ENCODE peak calls at places on chromosomes 5 and 9, in six cellular contexts. R is tibial artery, L is pancreas, O is left ventricle myocardium inferior, S is heart right ventricle, Q is Panc1. H is an unnamed sample.

GRCh38 chr5:37029436-37029835 is 152.9 kb downstream of the NIPBL start:
- DNase-seq in S (no peak), R (no peak), O (no peak), Q (no peak), L (no peak), H (no peak)

GRCh38 chr5:53253421-53253871 is 143.9 kb upstream of the MOCS2 start:
- DNase-seq in L (no peak), R (no peak), Q (no peak), S (no peak), O (no peak), H (no peak)

GRCh38 chr5:106017243-106017857 is 1653.4 kb downstream of the EFNA5 start:
- DNase-seq in Q (no peak), L (no peak), R (no peak), O (no peak), S (no peak), H (no peak)

GRCh38 chr5:178265746-178266145 is 33.1 kb upstream of the PHYKPL start:
- DNase-seq in S (no peak), L (peak; percentile 37), Q (no peak), O (no peak), R (no peak), H (no peak)

GRCh38 chr9:99231708-99232107 is 9.6 kb downstream of the SEC61B start:
- DNase-seq in S (no peak), L (no peak), O (no peak), R (no peak), Q (no peak), H (no peak)

GRCh38 chr5:60886158-60886557 is 42.1 kb upstream of the ELOVL7 start:
- DNase-seq in O (no peak), Q (no peak), S (no peak), L (no peak), R (no peak), H (no peak)

GRCh38 chr5:176508603-176509002 is 28.6 kb downstream of the RNF44 start:
- DNase-seq in O (no peak), S (no peak), L (no peak), Q (no peak), R (no peak), H (no peak)

GRCh38 chr5:53211799-53212198 is 102.2 kb upstream of the MOCS2 start:
- DNase-seq in Q (no peak), L (no peak), R (no peak), S (no peak), O (no peak), H (no peak)

GRCh38 chr5:159933531-159934485 is 17.5 kb downstream of the ADRA1B start:
- DNase-seq in Q (no peak), R (no peak), S (no peak), L (no peak), O (no peak), H (no peak)

GRCh38 chr9:127762111-127762676 is 16.3 kb downstream of the SH2D3C start:
- DNase-seq in Q (no peak), R (no peak), S (peak; percentile 91), L (no peak), O (peak; percentile 76), H (no peak)
- H3K4me1 ChIP-seq in Q (no peaks in the 10 kb centered on the region), R (no peaks in the 10 kb centered on the region), S (peaks cover 66% of the 10 kb centered on the region), L (no peaks in the 10 kb centered on the region), O (peaks cover 94% of the 10 kb centered on the region), H (no peaks in the 10 kb centered on the region)

DNA sequence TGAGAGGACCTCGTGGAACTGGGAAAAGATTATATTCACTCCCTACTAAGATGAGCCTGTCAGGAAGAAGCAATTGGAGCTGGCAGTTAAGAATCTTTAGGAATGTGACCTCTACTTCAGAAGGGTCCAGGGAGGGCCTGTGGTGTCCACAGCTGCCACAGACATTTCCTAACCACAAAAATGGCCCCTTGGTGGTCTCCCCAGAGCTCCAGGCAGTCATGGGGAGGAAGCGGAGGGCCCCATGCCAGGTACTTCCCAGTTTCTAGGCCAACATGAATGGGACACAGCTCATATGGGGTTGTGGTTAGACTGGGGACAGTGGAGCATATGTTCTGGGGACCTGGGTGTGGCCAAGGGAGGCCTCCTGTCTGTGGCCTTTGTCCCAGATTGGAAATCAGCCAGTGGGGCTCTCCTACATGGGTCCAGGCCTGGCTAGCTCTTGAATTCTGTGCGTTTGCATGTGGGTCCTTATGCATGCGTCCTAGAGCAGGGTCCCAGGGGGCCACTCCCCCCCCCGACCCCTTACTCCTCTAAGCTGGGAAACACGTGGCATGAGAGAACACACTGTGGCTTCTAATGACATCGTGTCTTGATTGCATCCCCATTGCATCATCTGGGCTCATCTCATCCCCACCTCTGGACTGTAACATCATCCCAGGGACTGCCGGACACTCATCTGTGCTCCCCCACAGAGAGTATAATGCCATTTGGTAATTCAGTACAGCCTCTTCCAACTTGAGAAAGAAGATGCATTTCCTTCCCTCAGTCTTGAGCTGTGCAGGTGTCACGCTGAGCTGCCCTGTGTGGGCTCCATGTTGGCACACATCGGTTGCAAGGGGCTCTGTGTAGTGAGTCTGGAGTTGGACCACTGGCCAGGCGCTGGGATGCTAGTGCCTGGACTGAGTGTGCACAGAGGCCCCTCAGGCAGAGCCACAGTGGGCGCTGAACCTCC is 31.3 kb downstream of the IRF1 start:
- DNase-seq in Q (no peak), S (no peak), L (no peak), O (no peak), R (peak; percentile 62), H (peak; percentile 7)
- H3K4me1 ChIP-seq in Q (peaks cover 8% of the 10 kb centered on the region), S (peaks cover 100% of the 10 kb centered on the region), L (no peaks in the 10 kb centered on the region), O (peaks cover 89% of the 10 kb centered on the region), R (no peaks in the 10 kb centered on the region), H (peaks cover 41% of the 10 kb centered on the region)

GRCh38 chr9:128107260-128107970 is 20.1 kb downstream of the PTGES2 start:
- DNase-seq in R (no peak), Q (no peak), S (no peak), L (peak; percentile 70), O (peak; percentile 13), H (no peak)
- H3K4me1 ChIP-seq in R (no peaks in the 10 kb centered on the region), Q (no peaks in the 10 kb centered on the region), S (peaks cover 9% of the 10 kb centered on the region), L (peaks cover 22% of the 10 kb centered on the region), O (peaks cover 31% of the 10 kb centered on the region), H (no peaks in the 10 kb centered on the region)

DNA sequence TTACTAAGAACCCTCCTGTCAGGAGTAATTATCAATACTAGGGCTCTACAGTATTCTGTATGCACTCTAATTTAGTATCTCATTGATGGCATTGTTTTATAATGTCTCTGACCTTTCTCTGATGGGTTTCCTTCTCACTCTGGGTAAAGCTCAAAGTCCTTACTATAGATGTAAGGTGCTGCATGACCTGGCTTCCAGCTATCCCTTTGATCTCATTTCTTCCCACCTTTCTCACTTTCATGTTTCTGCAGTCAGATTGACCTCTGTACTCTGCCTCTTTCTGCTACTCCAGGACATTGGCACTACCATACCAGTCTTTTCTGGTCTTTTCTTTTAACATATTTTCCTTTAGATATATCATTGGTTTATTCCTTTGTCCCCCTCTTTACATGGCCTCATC is 2332.8 kb upstream of the C9orf72 start:
- DNase-seq in L (no peak), S (no peak), Q (no peak), R (no peak), O (no peak), H (no peak)
- H3K4me1 ChIP-seq in L (no peaks in the 10 kb centered on the region), S (no peaks in the 10 kb centered on the region), Q (no peaks in the 10 kb centered on the region), R (no peaks in the 10 kb centered on the region), O (no peaks in the 10 kb centered on the region), H (no peaks in the 10 kb centered on the region)

DNA sequence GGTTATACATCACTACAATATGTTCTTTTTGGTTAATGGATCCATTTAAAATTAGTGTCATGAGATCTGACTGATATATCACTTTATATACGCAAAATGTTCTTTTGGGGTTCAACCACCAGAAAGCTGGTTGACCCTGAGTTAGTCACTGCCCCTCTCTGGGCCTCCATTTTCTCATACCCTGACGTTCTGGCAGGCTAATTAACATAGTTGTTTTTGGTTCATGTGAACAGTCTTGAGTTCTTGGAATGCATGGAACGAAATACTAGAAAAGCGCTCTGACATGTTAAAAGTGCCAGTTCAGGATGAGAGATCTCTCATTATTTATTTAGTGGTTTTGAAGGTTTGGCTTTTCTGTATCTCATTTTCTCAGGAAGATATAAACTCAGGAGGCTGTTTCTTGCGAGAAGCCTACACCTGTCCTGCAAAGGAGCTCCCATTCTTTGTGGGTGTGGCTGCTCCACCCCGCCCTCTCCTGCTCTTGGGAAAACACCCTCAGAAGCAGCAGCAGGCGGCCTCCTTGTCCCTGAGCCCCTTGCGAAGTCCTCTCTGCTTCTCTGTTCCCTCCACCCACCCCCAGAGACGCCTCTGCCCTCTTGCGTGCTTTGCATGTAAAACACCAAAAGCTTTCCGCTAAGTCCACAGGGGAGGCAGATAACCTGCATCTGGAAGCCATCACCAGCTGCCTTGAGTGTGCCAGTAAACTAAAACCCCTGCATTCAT is 302.4 kb upstream of the PANK3 start:
- DNase-seq in R (no peak), Q (no peak), L (no peak), S (no peak), O (no peak), H (no peak)
- H3K4me1 ChIP-seq in R (peaks cover 3% of the 10 kb centered on the region), Q (no peaks in the 10 kb centered on the region), L (no peaks in the 10 kb centered on the region), S (peaks cover 21% of the 10 kb centered on the region), O (peaks cover 22% of the 10 kb centered on the region), H (no peaks in the 10 kb centered on the region)

GRCh38 chr5:78503958-78504357 is 143.5 kb downstream of the SCAMP1 start:
- DNase-seq in Q (no peak), R (no peak), O (no peak), S (no peak), L (no peak), H (no peak)
- H3K4me1 ChIP-seq in Q (peaks cover 8% of the 10 kb centered on the region), R (peaks cover 24% of the 10 kb centered on the region), O (peaks cover 68% of the 10 kb centered on the region), S (peaks cover 87% of the 10 kb centered on the region), L (peaks cover 15% of the 10 kb centered on the region), H (peaks cover 28% of the 10 kb centered on the region)

GRCh38 chr9:87605676-87606075 is 108.0 kb downstream of the DAPK1 start:
- DNase-seq in R (no peak), Q (no peak), O (no peak), L (no peak), S (no peak), H (no peak)

GRCh38 chr9:87601595-87601994 is 103.9 kb downstream of the DAPK1 start:
- DNase-seq in O (no peak), S (no peak), R (no peak), Q (no peak), L (no peak), H (no peak)

GRCh38 chr9:87602933-87603643 is 105.4 kb downstream of the DAPK1 start:
- DNase-seq in R (no peak), Q (no peak), O (no peak), S (no peak), L (no peak), H (no peak)

GRCh38 chr9:87604886-87605588 is 107.4 kb downstream of the DAPK1 start:
- DNase-seq in O (no peak), Q (no peak), L (no peak), S (no peak), R (no peak), H (no peak)

GRCh38 chr9:87603854-87604490 is 106.3 kb downstream of the DAPK1 start:
- DNase-seq in R (no peak), O (no peak), L (no peak), S (no peak), Q (no peak), H (no peak)
- H3K4me1 ChIP-seq in R (no peaks in the 10 kb centered on the region), O (peaks cover 14% of the 10 kb centered on the region), L (peaks cover 27% of the 10 kb centered on the region), S (peaks cover 36% of the 10 kb centered on the region), Q (no peaks in the 10 kb centered on the region), H (peaks cover 28% of the 10 kb centered on the region)